ENCODE peak calls at places on chromosomes 12 and 14, in five cellular contexts. A, M, C, S and Q are unnamed samples.

GRCh38 chr12:41333988-41334387 is 145.9 kb downstream of the PDZRN4 start:
- DNase-seq in A (no peak), S (no peak), M (no peak), C (no peak), Q (no peak)

GRCh38 chr14:97917169-97917568 is 1120.0 kb downstream of the VRK1 start:
- DNase-seq in S (no peak), A (no peak), M (no peak), C (no peak), Q (no peak)

GRCh38 chr12:100706029-100706428 is 88.5 kb upstream of the ANO4 start:
- DNase-seq in S (no peak), A (no peak), C (peak; percentile 99), M (no peak), Q (no peak)

GRCh38 chr14:103932791-103933490 is 4.7 kb downstream of the TDRD9 start:
- DNase-seq in A (no peak), C (no peak), M (no peak), S (no peak), Q (no peak)

GRCh38 chr12:76020731-76021672 is 10.6 kb downstream of the PHLDA1 start:
- DNase-seq in M (peak; percentile 58), S (no peak), C (peak; percentile 97), A (no peak), Q (peak; percentile 49)

GRCh38 chr14:80390911-80391310 is 179.6 kb upstream of the DIO2 start:
- DNase-seq in A (no peak), S (no peak), C (peak; percentile 51), M (no peak), Q (no peak)

GRCh38 chr14:63438065-63438757 is 105.0 kb downstream of the PPP2R5E start:
- DNase-seq in S (no peak), C (peak; percentile 94), M (no peak), A (peak; percentile 57), Q (no peak)

GRCh38 chr12:2301531-2302461 is 249.0 kb downstream of the CACNA1C start:
- DNase-seq in A (peak; percentile 73), M (no peak), S (no peak), C (peak; percentile 92), Q (no peak)

GRCh38 chr12:53701518-53702264 is 25.6 kb downstream of the CALCOCO1 start:
- DNase-seq in S (peak; percentile 84), M (peak; percentile 59), C (peak; percentile 84), A (peak; percentile 80), Q (peak; percentile 68)

GRCh38 chr14:29648045-29648444 is 279.6 kb downstream of the PRKD1 start:
- DNase-seq in M (no peak), A (no peak), C (peak; percentile 43), S (no peak), Q (no peak)

GRCh38 chr14:83777516-83777915 is 1752.4 kb upstream of the FLRT2 start:
- DNase-seq in S (no peak), M (no peak), C (no peak), A (no peak), Q (no peak)

GRCh38 chr12:120115692-120116442 is 686 bp downstream of the RAB35 start:
- DNase-seq in C (peak; percentile 81), S (peak; percentile 62), A (peak; percentile 35), M (no peak), Q (no peak)

GRCh38 chr14:54867011-54867410 is 35.6 kb downstream of the GCH1 start:
- DNase-seq in S (no peak), A (no peak), M (no peak), C (peak; percentile 44), Q (no peak)

GRCh38 chr14:60508707-60509437 is at the start of gene SIX6:
- DNase-seq in M (no peak), A (no peak), S (no peak), C (peak; percentile 39), Q (no peak)

GRCh38 chr12:88362439-88362838 is 217.8 kb downstream of the KITLG start:
- DNase-seq in M (no peak), C (peak; percentile 47), A (no peak), S (no peak), Q (no peak)

GRCh38 chr14:60720962-60721330 is 3.2 kb downstream of the SIX4 start:
- DNase-seq in M (no peak), A (no peak), C (no peak), S (no peak), Q (no peak)

GRCh38 chr14:95533391-95533821 is 1.4 kb upstream of the GLRX5 start:
- DNase-seq in S (no peak), A (no peak), C (peak; percentile 83), M (no peak), Q (no peak)

GRCh38 chr14:37864861-37865718 is 269.7 kb downstream of the TTC6 start:
- DNase-seq in C (peak; percentile 87), S (no peak), M (no peak), A (no peak), Q (no peak)

GRCh38 chr14:96501746-96502620 is at the start of gene PAPOLA:
- DNase-seq in C (peak; percentile 99), M (peak; percentile 94), A (peak; percentile 93), S (peak; percentile 97), Q (peak; percentile 94)

GRCh38 chr14:50013934-50014333 is 102.4 kb downstream of the VCPKMT start:
- DNase-seq in A (no peak), C (no peak), M (no peak), S (no peak), Q (no peak)

GRCh38 chr14:68783408-68784297 is 9.2 kb downstream of the ZFP36L1 start:
- DNase-seq in A (no peak), M (no peak), S (no peak), C (no peak), Q (no peak)

GRCh38 chr12:70082997-70083676 is 160.1 kb upstream of the CNOT2 start:
- DNase-seq in M (no peak), C (no peak), S (no peak), A (no peak), Q (no peak)

GRCh38 chr12:96989916-96990315 is 82.9 kb downstream of the NEDD1 start:
- DNase-seq in A (no peak), S (no peak), C (peak; percentile 11), M (no peak), Q (no peak)

GRCh38 chr12:119375619-119376018 is 41.1 kb downstream of the CCDC60 start:
- DNase-seq in C (no peak), M (no peak), A (no peak), S (no peak), Q (no peak)

GRCh38 chr14:61780125-61780524 is 17.9 kb downstream of the SNAPC1 start:
- DNase-seq in S (no peak), M (no peak), A (no peak), C (no peak), Q (no peak)

GRCh38 chr12:14272954-14273910 is 92.2 kb upstream of the ATF7IP start:
- DNase-seq in M (no peak), A (no peak), C (no peak), S (no peak), Q (no peak)

GRCh38 chr12:66160704-66161103 is 9.1 kb downstream of the TMBIM4 start:
- DNase-seq in M (no peak), A (no peak), S (peak; percentile 47), C (no peak), Q (no peak)
- H3K9me3 ChIP-seq in M (peaks cover 4% of the 10 kb centered on the region), A (peaks cover 7% of the 10 kb centered on the region), S (no peaks in the 10 kb centered on the region), C (no peaks in the 10 kb centered on the region), Q (no peaks in the 10 kb centered on the region)

DNA sequence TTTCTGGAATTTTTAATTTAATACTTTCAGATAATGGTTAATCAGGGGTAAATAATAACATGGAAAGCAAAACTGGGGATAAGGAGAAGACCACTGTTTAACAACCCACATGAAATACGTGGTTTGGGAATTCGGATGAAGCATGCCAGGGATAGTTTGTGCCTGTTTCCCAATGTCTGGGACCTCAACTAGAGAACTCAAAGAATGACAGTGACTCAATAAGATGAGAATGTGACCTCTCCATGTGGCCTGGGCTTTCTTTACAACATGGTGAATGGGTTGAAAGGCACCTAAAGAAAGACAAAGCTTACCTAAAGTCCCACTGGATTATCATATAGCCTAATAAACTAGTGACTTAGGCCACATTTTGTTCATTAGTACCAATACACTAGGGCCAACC is 460.3 kb upstream of the LRFN5 start:
- DNase-seq in C (no peak), M (no peak), A (no peak), S (no peak), Q (no peak)
- H3K9me3 ChIP-seq in C (no peaks in the 10 kb centered on the region), M (no peaks in the 10 kb centered on the region), A (no peaks in the 10 kb centered on the region), S (no peaks in the 10 kb centered on the region), Q (no peaks in the 10 kb centered on the region)

GRCh38 chr14:73796881-73797539 is 54.6 kb upstream of the PTGR2 start:
- DNase-seq in C (peak; percentile 41), S (no peak), M (no peak), A (no peak), Q (no peak)
- H3K9me3 ChIP-seq in C (no peaks in the 10 kb centered on the region), S (no peaks in the 10 kb centered on the region), M (no peaks in the 10 kb centered on the region), A (no peaks in the 10 kb centered on the region), Q (no peaks in the 10 kb centered on the region)

GRCh38 chr14:106224694-106224971 is 698.2 kb downstream of the TMEM121 start:
- DNase-seq in M (no peak), S (no peak), A (no peak), C (no peak), Q (no peak)
- H3K9me3 ChIP-seq in M (no peaks in the 10 kb centered on the region), S (no peaks in the 10 kb centered on the region), A (no peaks in the 10 kb centered on the region), C (no peaks in the 10 kb centered on the region), Q (no peaks in the 10 kb centered on the region)

GRCh38 chr12:106097011-106097410 is 41.7 kb downstream of the NUAK1 start:
- DNase-seq in C (peak; percentile 71), M (no peak), A (no peak), S (no peak), Q (no peak)
- H3K9me3 ChIP-seq in C (no peaks in the 10 kb centered on the region), M (no peaks in the 10 kb centered on the region), A (no peaks in the 10 kb centered on the region), S (no peaks in the 10 kb centered on the region), Q (no peaks in the 10 kb centered on the region)

DNA sequence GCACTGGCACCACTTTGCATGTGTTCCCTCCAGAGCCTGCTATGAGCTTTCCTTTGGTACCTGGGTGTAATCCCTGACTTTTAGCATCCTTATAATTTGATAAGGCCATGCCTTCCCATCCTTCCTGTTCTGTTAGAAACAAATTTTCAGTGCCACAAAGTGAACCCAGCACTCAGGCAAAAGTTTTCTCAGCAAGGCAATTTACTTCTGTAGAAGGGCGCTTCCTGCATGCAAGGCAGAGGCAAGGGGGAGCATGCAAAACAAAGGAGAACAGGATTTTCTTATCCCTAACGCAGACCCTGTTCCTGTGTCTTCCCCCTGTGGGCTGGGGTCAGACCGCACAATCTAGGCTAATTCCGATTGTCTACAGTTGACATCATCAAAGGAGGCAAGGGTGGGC is 108.7 kb downstream of the RIN3 start:
- DNase-seq in A (no peak), M (no peak), S (no peak), C (no peak), Q (no peak)
- H3K9me3 ChIP-seq in A (peaks cover 32% of the 10 kb centered on the region), M (peaks cover 32% of the 10 kb centered on the region), S (peaks cover 19% of the 10 kb centered on the region), C (no peaks in the 10 kb centered on the region), Q (peaks cover 6% of the 10 kb centered on the region)

GRCh38 chr12:133156125-133156690 is 25.1 kb upstream of the ZNF268 start:
- DNase-seq in C (peak; percentile 2), A (no peak), M (no peak), S (no peak), Q (no peak)
- H3K9me3 ChIP-seq in C (no peaks in the 10 kb centered on the region), A (peaks cover 100% of the 10 kb centered on the region), M (peaks cover 96% of the 10 kb centered on the region), S (peaks cover 100% of the 10 kb centered on the region), Q (peaks cover 61% of the 10 kb centered on the region)